ENCODE peak calls at places on chromosomes 1 and 21, in five cellular contexts. P is T1000, R is left colon, O is NCI-H345, E is kidney tubule cell. F is an unnamed sample.

GRCh38 chr1:89451011-89451410 is 73.6 kb upstream of the LRRC8B start:
- DNase-seq in R (no peak), E (peak; percentile 83), P (no peak), O (no peak), F (no peak)

GRCh38 chr1:29245876-29246275 is 9.6 kb downstream of the PTPRU start:
- DNase-seq in O (peak; percentile 23), R (peak; percentile 48), P (no peak), E (peak; percentile 29), F (peak; percentile 40)

GRCh38 chr21:34592573-34592972 is 22.3 kb downstream of the RCAN1 start:
- DNase-seq in O (peak; percentile 17), R (no peak), P (no peak), E (no peak), F (peak; percentile 83)

GRCh38 chr1:43868741-43869067 is 64.9 kb upstream of the ARTN start:
- DNase-seq in P (no peak), E (no peak), O (no peak), R (no peak), F (no peak)

GRCh38 chr1:100952104-100952745 is 56.3 kb downstream of the SLC30A7 start:
- DNase-seq in P (no peak), O (no peak), E (no peak), R (no peak), F (no peak)

GRCh38 chr1:1058921-1059493 is 15.1 kb downstream of the RNF223 start:
- DNase-seq in O (peak; percentile 46), P (peak; percentile 51), E (peak; percentile 53), R (peak; percentile 39), F (peak; percentile 28)

GRCh38 chr1:33111965-33112364 is 31.0 kb downstream of the AZIN2 start:
- DNase-seq in P (no peak), E (peak; percentile 9), R (no peak), O (no peak), F (no peak)

GRCh38 chr1:52659851-52660596 is 27.1 kb downstream of the SHISAL2A start:
- DNase-seq in E (no peak), P (peak; percentile 46), O (no peak), R (no peak), F (no peak)

GRCh38 chr1:242129103-242129502 is 130.2 kb upstream of the MAP1LC3C start:
- DNase-seq in R (no peak), P (no peak), E (peak; percentile 38), O (peak; percentile 35), F (no peak)

GRCh38 chr1:208420021-208420420 is 175.8 kb upstream of the PLXNA2 start:
- DNase-seq in R (no peak), O (no peak), P (no peak), E (no peak), F (no peak)

GRCh38 chr1:55898191-55898590 is 681.2 kb downstream of the PLPP3 start:
- DNase-seq in O (no peak), R (no peak), P (no peak), E (peak; percentile 5), F (no peak)

GRCh38 chr21:34092241-34092921 is 19.0 kb downstream of the MRPS6 start:
- DNase-seq in O (no peak), P (no peak), E (peak; percentile 20), R (no peak), F (no peak)

GRCh38 chr1:201928266-201928665 is 18.1 kb downstream of the LMOD1 start:
- DNase-seq in R (no peak), P (no peak), E (no peak), O (no peak), F (no peak)

GRCh38 chr1:98277111-98277510 is 356.3 kb upstream of the DPYD start:
- DNase-seq in O (no peak), R (no peak), P (no peak), E (peak; percentile 90), F (no peak)

GRCh38 chr1:226110249-226111108 is 48.0 kb downstream of the H3-3A start:
- DNase-seq in O (peak; percentile 44), P (no peak), R (peak; percentile 74), E (peak; percentile 71), F (peak; percentile 86)

GRCh38 chr1:229694053-229694693 is 68.1 kb downstream of the URB2 start:
- DNase-seq in O (peak; percentile 88), P (peak; percentile 14), E (peak; percentile 80), R (peak; percentile 30), F (no peak)

GRCh38 chr1:154145986-154146385 is 8.9 kb downstream of the NUP210L start:
- DNase-seq in O (no peak), R (no peak), P (no peak), E (no peak), F (no peak)